ENCODE peak calls at places on chromosomes 13 and 19, in four cellular contexts. X is NCI-H748 treated with DMSO at 0.1 percent for 48 hours; N is stimulated activated CD4-positive, alpha-beta T cell treated with anti-CD3 and anti-CD28 coated beads, Interleukin-1b, Interleukin-23, amount 100 ng/mL, for 4 hours; I is amygdala. Y is an unnamed sample.

GRCh38 chr19:31531326-31531725 is 182.1 kb upstream of the TSHZ3 start:
- DNase-seq in X (no peak), N (no peak), I (no peak), Y (no peak)

GRCh38 chr19:2338055-2338615 is 9.7 kb downstream of the SPPL2B start:
- DNase-seq in X (no peak), N (no peak), I (no peak), Y (no peak)

GRCh38 chr19:2811221-2811722 is 8.4 kb upstream of the ZNF554 start:
- DNase-seq in X (no peak), N (no peak), I (no peak), Y (no peak)

GRCh38 chr13:36051082-36051481 is 80.1 kb downstream of the DCLK1 start:
- DNase-seq in X (no peak), N (no peak), I (no peak), Y (no peak)

GRCh38 chr19:16200038-16200775 is 2.5 kb downstream of the AP1M1 start:
- DNase-seq in X (no peak), N (no peak), I (no peak), Y (peak)

GRCh38 chr19:49684983-49685553 is 4.3 kb upstream of the ADM5 start:
- DNase-seq in X (no peak), N (no peak), I (no peak), Y (no peak)

GRCh38 chr13:104961246-104961645 is 1574.2 kb downstream of the EFNB2 start:
- DNase-seq in X (no peak), N (no peak), I (no peak), Y (no peak)

GRCh38 chr19:45999653-46000121 is 4.4 kb downstream of the CCDC61 start:
- DNase-seq in X (peak), N (no peak), I (peak), Y (no peak)

GRCh38 chr19:55113570-55114039 is 3.8 kb downstream of the PPP1R12C start:
- DNase-seq in X (no peak), N (no peak), I (no peak), Y (peak)

GRCh38 chr13:30865131-30866009 is 40.7 kb upstream of the MEDAG start:
- DNase-seq in X (peak), N (peak), I (peak), Y (peak)

GRCh38 chr13:39516140-39516539 is 86.9 kb downstream of the LHFPL6 start:
- DNase-seq in X (no peak), N (no peak), I (no peak), Y (no peak)

GRCh38 chr19:16167055-16167454 is 6.3 kb downstream of the CIB3 start:
- DNase-seq in X (no peak), N (no peak), I (no peak), Y (no peak)

GRCh38 chr13:35481777-35482176 is 5.3 kb upstream of the MAB21L1 start:
- DNase-seq in X (no peak), N (no peak), I (no peak), Y (no peak)

GRCh38 chr13:20353973-20354372 is 121.9 kb upstream of the GJB6 start:
- DNase-seq in X (no peak), N (no peak), I (no peak), Y (no peak)

GRCh38 chr13:45700971-45701900 is 884 bp upstream of the CBY2 start:
- DNase-seq in X (no peak), N (no peak), I (no peak), Y (no peak)

GRCh38 chr13:65946387-65946786 is 1283.7 kb downstream of the PCDH9 start:
- DNase-seq in X (no peak), N (no peak), I (no peak), Y (no peak)

GRCh38 chr19:51586103-51586728 is 15.1 kb downstream of the ZNF175 start:
- DNase-seq in X (no peak), N (no peak), I (no peak), Y (no peak)

GRCh38 chr19:46787331-46788100 is 878 bp downstream of the SLC1A5 start:
- DNase-seq in X (peak), N (peak), I (no peak), Y (peak)

GRCh38 chr13:52127783-52128702 is 830 bp downstream of the NEK5 start:
- DNase-seq in X (peak), N (peak), I (no peak), Y (peak)

GRCh38 chr19:31962565-31962996 is 382.8 kb upstream of the ZNF507 start:
- DNase-seq in X (no peak), N (no peak), I (no peak), Y (no peak)

GRCh38 chr19:1616396-1616795 is 11.1 kb upstream of the UQCR11 start:
- DNase-seq in X (no peak), N (no peak), I (no peak), Y (no peak)

GRCh38 chr13:107881362-107881761 is 334.0 kb downstream of the LIG4 start:
- DNase-seq in X (no peak), N (no peak), I (no peak), Y (no peak)

GRCh38 chr13:82675024-82675423 is 1207.2 kb downstream of the SLITRK1 start:
- DNase-seq in X (no peak), N (no peak), I (no peak), Y (no peak)

Y was measured in tibial nerve.